ENCODE peak calls at places on chromosome 17, in five cellular contexts. One of them, this sample, is unnamed.

GRCh38 chr17:44970136-44970737 is 2.1 kb upstream of the C1QL1 start:
- DNase-seq in neural crest cell: peak
- DNase-seq in activated CD8-positive, alpha-beta memory T cell treated with anti-CD3 and anti-CD28 coated beads for 48 hours: no peak
- DNase-seq in mucosa of descending colon: peak
- DNase-seq in stimulated activated CD4-positive, alpha-beta T cell treated with anti-CD3 and anti-CD28 coated beads, Interleukin-1b, Interleukin-23, amount 100 ng/mL, for 1 hour: no peak
- DNase-seq in this sample: no peak

GRCh38 chr17:55458977-55459376 is 37.3 kb upstream of the MMD start:
- DNase-seq in neural crest cell: no peak
- DNase-seq in activated CD8-positive, alpha-beta memory T cell treated with anti-CD3 and anti-CD28 coated beads for 48 hours: peak
- DNase-seq in mucosa of descending colon: no peak
- DNase-seq in stimulated activated CD4-positive, alpha-beta T cell treated with anti-CD3 and anti-CD28 coated beads, Interleukin-1b, Interleukin-23, amount 100 ng/mL, for 1 hour: peak
- DNase-seq in this sample: no peak

GRCh38 chr17:78346605-78347250 is 13.1 kb downstream of the SOCS3 start:
- DNase-seq in neural crest cell: no peak
- DNase-seq in activated CD8-positive, alpha-beta memory T cell treated with anti-CD3 and anti-CD28 coated beads for 48 hours: no peak
- DNase-seq in mucosa of descending colon: no peak
- DNase-seq in stimulated activated CD4-positive, alpha-beta T cell treated with anti-CD3 and anti-CD28 coated beads, Interleukin-1b, Interleukin-23, amount 100 ng/mL, for 1 hour: no peak
- DNase-seq in this sample: no peak

GRCh38 chr17:59506907-59507726 is 58.3 kb upstream of the DHX40 start:
- DNase-seq in neural crest cell: no peak
- DNase-seq in activated CD8-positive, alpha-beta memory T cell treated with anti-CD3 and anti-CD28 coated beads for 48 hours: no peak
- DNase-seq in mucosa of descending colon: no peak
- DNase-seq in stimulated activated CD4-positive, alpha-beta T cell treated with anti-CD3 and anti-CD28 coated beads, Interleukin-1b, Interleukin-23, amount 100 ng/mL, for 1 hour: no peak
- DNase-seq in this sample: no peak

GRCh38 chr17:51819820-51820219 is 338.7 kb downstream of the CA10 start:
- DNase-seq in neural crest cell: no peak
- DNase-seq in activated CD8-positive, alpha-beta memory T cell treated with anti-CD3 and anti-CD28 coated beads for 48 hours: no peak
- DNase-seq in mucosa of descending colon: no peak
- DNase-seq in stimulated activated CD4-positive, alpha-beta T cell treated with anti-CD3 and anti-CD28 coated beads, Interleukin-1b, Interleukin-23, amount 100 ng/mL, for 1 hour: no peak
- DNase-seq in this sample: no peak

GRCh38 chr17:31413081-31413799 is 21.8 kb downstream of the RAB11FIP4 start:
- DNase-seq in neural crest cell: no peak
- DNase-seq in activated CD8-positive, alpha-beta memory T cell treated with anti-CD3 and anti-CD28 coated beads for 48 hours: no peak
- DNase-seq in mucosa of descending colon: no peak
- DNase-seq in stimulated activated CD4-positive, alpha-beta T cell treated with anti-CD3 and anti-CD28 coated beads, Interleukin-1b, Interleukin-23, amount 100 ng/mL, for 1 hour: no peak
- DNase-seq in this sample: no peak

GRCh38 chr17:56629450-56630187 is 36.1 kb downstream of the NOG start:
- DNase-seq in neural crest cell: peak
- DNase-seq in activated CD8-positive, alpha-beta memory T cell treated with anti-CD3 and anti-CD28 coated beads for 48 hours: no peak
- DNase-seq in mucosa of descending colon: no peak
- DNase-seq in stimulated activated CD4-positive, alpha-beta T cell treated with anti-CD3 and anti-CD28 coated beads, Interleukin-1b, Interleukin-23, amount 100 ng/mL, for 1 hour: no peak
- DNase-seq in this sample: no peak

GRCh38 chr17:17191961-17192381 is 14.2 kb downstream of the PLD6 start:
- DNase-seq in neural crest cell: no peak
- DNase-seq in activated CD8-positive, alpha-beta memory T cell treated with anti-CD3 and anti-CD28 coated beads for 48 hours: no peak
- DNase-seq in mucosa of descending colon: no peak
- DNase-seq in stimulated activated CD4-positive, alpha-beta T cell treated with anti-CD3 and anti-CD28 coated beads, Interleukin-1b, Interleukin-23, amount 100 ng/mL, for 1 hour: no peak
- DNase-seq in this sample: no peak

GRCh38 chr17:69142473-69142802 is 743 bp upstream of the ABCA6 start:
- DNase-seq in neural crest cell: no peak
- DNase-seq in activated CD8-positive, alpha-beta memory T cell treated with anti-CD3 and anti-CD28 coated beads for 48 hours: no peak
- DNase-seq in mucosa of descending colon: no peak
- DNase-seq in stimulated activated CD4-positive, alpha-beta T cell treated with anti-CD3 and anti-CD28 coated beads, Interleukin-1b, Interleukin-23, amount 100 ng/mL, for 1 hour: no peak
- DNase-seq in this sample: no peak

GRCh38 chr17:82283208-82283749 is 9.8 kb upstream of the CSNK1D start:
- DNase-seq in neural crest cell: no peak
- DNase-seq in activated CD8-positive, alpha-beta memory T cell treated with anti-CD3 and anti-CD28 coated beads for 48 hours: no peak
- DNase-seq in mucosa of descending colon: no peak
- DNase-seq in stimulated activated CD4-positive, alpha-beta T cell treated with anti-CD3 and anti-CD28 coated beads, Interleukin-1b, Interleukin-23, amount 100 ng/mL, for 1 hour: no peak
- DNase-seq in this sample: no peak

GRCh38 chr17:29131814-29132682 is 48.1 kb downstream of the MYO18A start:
- DNase-seq in neural crest cell: no peak
- DNase-seq in activated CD8-positive, alpha-beta memory T cell treated with anti-CD3 and anti-CD28 coated beads for 48 hours: no peak
- DNase-seq in mucosa of descending colon: no peak
- DNase-seq in stimulated activated CD4-positive, alpha-beta T cell treated with anti-CD3 and anti-CD28 coated beads, Interleukin-1b, Interleukin-23, amount 100 ng/mL, for 1 hour: no peak
- DNase-seq in this sample: no peak

GRCh38 chr17:42509916-42510315 is 26.1 kb upstream of the NAGLU start:
- DNase-seq in neural crest cell: no peak
- DNase-seq in activated CD8-positive, alpha-beta memory T cell treated with anti-CD3 and anti-CD28 coated beads for 48 hours: no peak
- DNase-seq in mucosa of descending colon: no peak
- DNase-seq in stimulated activated CD4-positive, alpha-beta T cell treated with anti-CD3 and anti-CD28 coated beads, Interleukin-1b, Interleukin-23, amount 100 ng/mL, for 1 hour: no peak
- DNase-seq in this sample: no peak

GRCh38 chr17:41754066-41754465 is 19.6 kb upstream of the HAP1 start:
- DNase-seq in neural crest cell: no peak
- DNase-seq in activated CD8-positive, alpha-beta memory T cell treated with anti-CD3 and anti-CD28 coated beads for 48 hours: no peak
- DNase-seq in mucosa of descending colon: no peak
- DNase-seq in stimulated activated CD4-positive, alpha-beta T cell treated with anti-CD3 and anti-CD28 coated beads, Interleukin-1b, Interleukin-23, amount 100 ng/mL, for 1 hour: no peak
- DNase-seq in this sample: no peak

GRCh38 chr17:28953444-28954118 is 2.3 kb upstream of the PHF12 start:
- DNase-seq in neural crest cell: peak
- DNase-seq in activated CD8-positive, alpha-beta memory T cell treated with anti-CD3 and anti-CD28 coated beads for 48 hours: peak
- DNase-seq in mucosa of descending colon: peak
- DNase-seq in stimulated activated CD4-positive, alpha-beta T cell treated with anti-CD3 and anti-CD28 coated beads, Interleukin-1b, Interleukin-23, amount 100 ng/mL, for 1 hour: no peak
- DNase-seq in this sample: no peak

GRCh38 chr17:8555062-8555461 is 75.5 kb downstream of the MYH10 start:
- DNase-seq in neural crest cell: no peak
- DNase-seq in activated CD8-positive, alpha-beta memory T cell treated with anti-CD3 and anti-CD28 coated beads for 48 hours: no peak
- DNase-seq in mucosa of descending colon: no peak
- DNase-seq in stimulated activated CD4-positive, alpha-beta T cell treated with anti-CD3 and anti-CD28 coated beads, Interleukin-1b, Interleukin-23, amount 100 ng/mL, for 1 hour: no peak
- DNase-seq in this sample: no peak

GRCh38 chr17:1762233-1762905 is 509 bp downstream of the SERPINF1 start:
- DNase-seq in neural crest cell: no peak
- DNase-seq in activated CD8-positive, alpha-beta memory T cell treated with anti-CD3 and anti-CD28 coated beads for 48 hours: no peak
- DNase-seq in mucosa of descending colon: no peak
- DNase-seq in stimulated activated CD4-positive, alpha-beta T cell treated with anti-CD3 and anti-CD28 coated beads, Interleukin-1b, Interleukin-23, amount 100 ng/mL, for 1 hour: no peak
- DNase-seq in this sample: no peak

GRCh38 chr17:76083536-76083935 is 4.6 kb downstream of the ZACN start:
- DNase-seq in neural crest cell: no peak
- DNase-seq in activated CD8-positive, alpha-beta memory T cell treated with anti-CD3 and anti-CD28 coated beads for 48 hours: no peak
- DNase-seq in mucosa of descending colon: no peak
- DNase-seq in stimulated activated CD4-positive, alpha-beta T cell treated with anti-CD3 and anti-CD28 coated beads, Interleukin-1b, Interleukin-23, amount 100 ng/mL, for 1 hour: no peak
- DNase-seq in this sample: no peak

GRCh38 chr17:20702692-20703091 is 123.2 kb downstream of the CDRT15L2 start:
- DNase-seq in neural crest cell: no peak
- DNase-seq in activated CD8-positive, alpha-beta memory T cell treated with anti-CD3 and anti-CD28 coated beads for 48 hours: no peak
- DNase-seq in mucosa of descending colon: no peak
- DNase-seq in stimulated activated CD4-positive, alpha-beta T cell treated with anti-CD3 and anti-CD28 coated beads, Interleukin-1b, Interleukin-23, amount 100 ng/mL, for 1 hour: no peak
- DNase-seq in this sample: no peak

GRCh38 chr17:48624544-48625501 is 1.3 kb downstream of the HOXB9 start:
- DNase-seq in neural crest cell: no peak
- DNase-seq in activated CD8-positive, alpha-beta memory T cell treated with anti-CD3 and anti-CD28 coated beads for 48 hours: no peak
- DNase-seq in mucosa of descending colon: no peak
- DNase-seq in stimulated activated CD4-positive, alpha-beta T cell treated with anti-CD3 and anti-CD28 coated beads, Interleukin-1b, Interleukin-23, amount 100 ng/mL, for 1 hour: no peak
- DNase-seq in this sample: no peak

GRCh38 chr17:81095608-81095888 is 60.6 kb downstream of the BAIAP2 start:
- DNase-seq in neural crest cell: no peak
- DNase-seq in activated CD8-positive, alpha-beta memory T cell treated with anti-CD3 and anti-CD28 coated beads for 48 hours: no peak
- DNase-seq in mucosa of descending colon: no peak
- DNase-seq in stimulated activated CD4-positive, alpha-beta T cell treated with anti-CD3 and anti-CD28 coated beads, Interleukin-1b, Interleukin-23, amount 100 ng/mL, for 1 hour: no peak
- DNase-seq in this sample: no peak

GRCh38 chr17:57544381-57544780 is 200.7 kb downstream of the CCDC182 start:
- DNase-seq in neural crest cell: no peak
- DNase-seq in activated CD8-positive, alpha-beta memory T cell treated with anti-CD3 and anti-CD28 coated beads for 48 hours: no peak
- DNase-seq in mucosa of descending colon: no peak
- DNase-seq in stimulated activated CD4-positive, alpha-beta T cell treated with anti-CD3 and anti-CD28 coated beads, Interleukin-1b, Interleukin-23, amount 100 ng/mL, for 1 hour: no peak
- DNase-seq in this sample: no peak

GRCh38 chr17:76841776-76842405 is 26.3 kb upstream of the MGAT5B start:
- DNase-seq in neural crest cell: no peak
- DNase-seq in activated CD8-positive, alpha-beta memory T cell treated with anti-CD3 and anti-CD28 coated beads for 48 hours: no peak
- DNase-seq in mucosa of descending colon: no peak
- DNase-seq in stimulated activated CD4-positive, alpha-beta T cell treated with anti-CD3 and anti-CD28 coated beads, Interleukin-1b, Interleukin-23, amount 100 ng/mL, for 1 hour: no peak
- DNase-seq in this sample: no peak

GRCh38 chr17:80666867-80667266 is 122.2 kb downstream of the RPTOR start:
- DNase-seq in neural crest cell: no peak
- DNase-seq in activated CD8-positive, alpha-beta memory T cell treated with anti-CD3 and anti-CD28 coated beads for 48 hours: no peak
- DNase-seq in mucosa of descending colon: no peak
- DNase-seq in stimulated activated CD4-positive, alpha-beta T cell treated with anti-CD3 and anti-CD28 coated beads, Interleukin-1b, Interleukin-23, amount 100 ng/mL, for 1 hour: no peak
- DNase-seq in this sample: no peak

GRCh38 chr17:33940769-33941168 is 314.3 kb upstream of the CCL2 start:
- DNase-seq in neural crest cell: no peak
- DNase-seq in activated CD8-positive, alpha-beta memory T cell treated with anti-CD3 and anti-CD28 coated beads for 48 hours: no peak
- DNase-seq in mucosa of descending colon: no peak
- DNase-seq in stimulated activated CD4-positive, alpha-beta T cell treated with anti-CD3 and anti-CD28 coated beads, Interleukin-1b, Interleukin-23, amount 100 ng/mL, for 1 hour: no peak
- DNase-seq in this sample: no peak

GRCh38 chr17:42276609-42277341 is 584 bp upstream of the STAT5B start:
- DNase-seq in neural crest cell: peak
- DNase-seq in activated CD8-positive, alpha-beta memory T cell treated with anti-CD3 and anti-CD28 coated beads for 48 hours: no peak
- DNase-seq in mucosa of descending colon: peak
- DNase-seq in stimulated activated CD4-positive, alpha-beta T cell treated with anti-CD3 and anti-CD28 coated beads, Interleukin-1b, Interleukin-23, amount 100 ng/mL, for 1 hour: no peak
- DNase-seq in this sample: no peak

GRCh38 chr17:72219824-72220473 is 99.1 kb downstream of the SOX9 start:
- DNase-seq in neural crest cell: no peak
- DNase-seq in activated CD8-positive, alpha-beta memory T cell treated with anti-CD3 and anti-CD28 coated beads for 48 hours: no peak
- DNase-seq in mucosa of descending colon: no peak
- DNase-seq in stimulated activated CD4-positive, alpha-beta T cell treated with anti-CD3 and anti-CD28 coated beads, Interleukin-1b, Interleukin-23, amount 100 ng/mL, for 1 hour: no peak
- DNase-seq in this sample: no peak

This sample was measured in esophagus squamous epithelium.